ENCODE peak calls at places on chromosomes 7 and 10, in four cellular contexts. U, A, B and D are unnamed samples.

GRCh38 chr7:137940656-137941518 is 61.0 kb downstream of the CREB3L2 start:
- DNase-seq in U (peak; percentile 42), A (peak; percentile 60), B (peak; percentile 67), D (no peak)

GRCh38 chr7:8511810-8512209 is 78.4 kb downstream of the NXPH1 start:
- DNase-seq in U (no peak), A (no peak), B (no peak), D (no peak)

GRCh38 chr10:71865561-71866041 is 14.6 kb upstream of the PSAP start:
- DNase-seq in U (no peak), A (no peak), B (peak; percentile 37), D (no peak)

GRCh38 chr7:69722836-69723235 is 124.6 kb downstream of the AUTS2 start:
- DNase-seq in U (no peak), A (no peak), B (no peak), D (no peak)

GRCh38 chr7:105996860-105997737 is 34.0 kb downstream of the CDHR3 start:
- DNase-seq in U (no peak), A (peak; percentile 76), B (no peak), D (no peak)

GRCh38 chr7:4825081-4825480 is 36.7 kb downstream of the PAPOLB start:
- DNase-seq in U (no peak), A (no peak), B (peak; percentile 26), D (no peak)

GRCh38 chr7:80883188-80884025 is 35.4 kb downstream of the SEMA3C start:
- DNase-seq in U (no peak), A (no peak), B (no peak), D (no peak)

GRCh38 chr10:48609441-48609840 is 4.6 kb upstream of the ARHGAP22 start:
- DNase-seq in U (no peak), A (peak; percentile 18), B (no peak), D (peak; percentile 37)

GRCh38 chr7:131687296-131687695 is 130.9 kb upstream of the PODXL start:
- DNase-seq in U (no peak), A (no peak), B (no peak), D (no peak)

GRCh38 chr7:131338173-131338572 is 10.5 kb downstream of the MKLN1 start:
- DNase-seq in U (no peak), A (no peak), B (no peak), D (no peak)

GRCh38 chr10:17029581-17030271 is 99.9 kb downstream of the CUBN start:
- DNase-seq in U (peak; percentile 40), A (peak; percentile 55), B (no peak), D (no peak)

GRCh38 chr7:29806793-29807178 is 478 bp downstream of the WIPF3 start:
- DNase-seq in U (no peak), A (no peak), B (no peak), D (no peak)

GRCh38 chr7:29805031-29805430 is 1.3 kb upstream of the WIPF3 start:
- DNase-seq in U (no peak), A (no peak), B (no peak), D (no peak)

GRCh38 chr7:29807179-29807841 is 1.0 kb downstream of the WIPF3 start:
- DNase-seq in U (peak; percentile 58), A (peak; percentile 67), B (no peak), D (no peak)

GRCh38 chr7:29808075-29808786 is 1.9 kb downstream of the WIPF3 start:
- DNase-seq in U (no peak), A (no peak), B (no peak), D (no peak)

GRCh38 chr7:29806131-29806792 is at the start of gene WIPF3:
- DNase-seq in U (peak; percentile 69), A (peak; percentile 57), B (peak; percentile 66), D (no peak)
- TF ChIP-seq POLR2A in U (no peak), A (peak; percentile 39), B (no peak), D (no peak)

DNA sequence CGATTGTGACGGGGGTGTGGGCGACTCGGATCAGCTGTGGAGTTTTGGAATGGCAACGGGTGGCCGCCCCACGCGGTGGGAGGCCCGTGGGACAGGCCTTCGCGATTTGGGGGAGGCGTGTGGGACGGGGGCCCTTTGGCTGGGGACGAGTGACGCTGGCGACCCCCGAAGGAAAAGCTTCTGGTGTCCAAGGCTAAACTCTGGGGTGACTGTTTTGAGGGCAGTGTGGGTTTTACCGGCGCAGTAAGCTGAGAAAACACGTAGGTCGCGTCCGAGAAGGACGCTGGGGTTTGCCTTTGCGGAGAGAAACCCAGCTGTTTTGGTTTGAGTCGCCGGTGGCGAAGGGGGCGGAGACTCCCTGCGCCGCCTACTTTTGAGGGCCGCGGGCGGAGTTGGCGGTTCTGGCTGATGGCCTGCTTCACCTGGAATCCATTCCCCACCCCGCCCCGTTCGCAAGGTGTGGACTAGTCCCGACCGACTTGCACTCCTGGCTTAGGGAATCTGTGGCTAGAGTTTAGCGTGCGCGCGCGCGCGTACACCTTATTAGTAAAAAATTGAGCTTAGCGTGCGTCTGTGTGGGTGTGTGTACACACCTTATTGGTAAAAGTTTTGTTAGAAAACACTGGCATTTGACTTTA is 606 bp downstream of the TAX1BP1 start:
- DNase-seq in U (peak; percentile 98), A (peak; percentile 97), B (peak; percentile 97), D (peak; percentile 98)
- TF ChIP-seq POLR2A in U (peak; percentile 87), A (peak; percentile 6), B (peak; percentile 76), D (no peak)

GRCh38 chr10:51585742-51586141 is 113.7 kb downstream of the CSTF2T start:
- DNase-seq in U (no peak), A (no peak), B (no peak), D (no peak)
- TF ChIP-seq POLR2A in U (no peak), A (no peak), B (no peak), D (no peak)

GRCh38 chr7:24981544-24981951 is 1.6 kb upstream of the OSBPL3 start:
- DNase-seq in U (peak; percentile 61), A (peak; percentile 50), B (peak; percentile 69), D (no peak)

GRCh38 chr7:24980695-24981543 is 941 bp upstream of the OSBPL3 start:
- DNase-seq in U (peak; percentile 37), A (no peak), B (peak; percentile 62), D (no peak)

GRCh38 chr7:24978837-24979469 is 1.0 kb downstream of the OSBPL3 start:
- DNase-seq in U (no peak), A (peak; percentile 45), B (peak; percentile 55), D (no peak)

GRCh38 chr7:24979863-24980694 is at the start of gene OSBPL3:
- DNase-seq in U (peak; percentile 95), A (peak; percentile 96), B (peak; percentile 98), D (peak; percentile 98)

DNA sequence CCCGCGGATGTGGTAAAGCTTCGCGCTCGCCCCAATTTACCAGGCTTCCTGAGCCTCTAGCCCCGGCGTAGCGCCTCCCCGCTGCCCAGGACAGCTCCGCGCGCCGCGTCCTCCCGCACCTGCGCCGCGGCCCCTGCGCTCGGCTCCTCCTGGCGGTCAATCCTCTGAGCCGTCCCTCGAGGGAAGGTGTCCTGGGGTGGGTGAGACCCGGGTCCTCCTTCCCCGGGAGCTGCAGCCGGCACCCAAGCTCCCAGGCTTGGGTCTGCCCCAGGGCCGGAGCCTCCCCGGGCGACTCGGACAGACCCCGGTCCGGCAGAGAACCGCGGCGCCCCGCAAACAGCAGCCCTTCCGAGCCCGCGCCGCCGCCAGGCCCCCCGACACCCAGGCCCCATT is 512 bp downstream of the OSBPL3 start:
- DNase-seq in U (peak; percentile 79), A (peak; percentile 54), B (peak; percentile 80), D (no peak)
- TF ChIP-seq POLR2A in U (no peak), A (no peak), B (no peak), D (no peak)

GRCh38 chr7:101814081-101814995 is 3.1 kb upstream of the CUX1 start:
- DNase-seq in U (peak; percentile 79), A (peak; percentile 64), B (peak; percentile 82), D (no peak)

GRCh38 chr7:101816499-101817030 is 861 bp upstream of the CUX1 start:
- DNase-seq in U (peak; percentile 68), A (peak; percentile 70), B (peak; percentile 72), D (no peak)

GRCh38 chr7:101814996-101815825 is 2.2 kb upstream of the CUX1 start:
- DNase-seq in U (peak; percentile 72), A (peak; percentile 73), B (peak; percentile 67), D (no peak)

GRCh38 chr7:101817031-101817929 is at the start of gene CUX1:
- DNase-seq in U (peak; percentile 61), A (peak; percentile 83), B (peak; percentile 70), D (no peak)

GRCh38 chr7:101815826-101816488 is 1.5 kb upstream of the CUX1 start:
- DNase-seq in U (peak; percentile 82), A (peak; percentile 76), B (peak; percentile 84), D (no peak)
- TF ChIP-seq POLR2A in U (peak; percentile 38), A (peak; percentile 39), B (no peak), D (no peak)

GRCh38 chr10:103193820-103194529 is 903 bp upstream of the NT5C2 start:
- DNase-seq in U (peak; percentile 41), A (no peak), B (no peak), D (no peak)

GRCh38 chr10:103198648-103199047 is 5.6 kb upstream of the NT5C2 start:
- DNase-seq in U (no peak), A (no peak), B (no peak), D (no peak)

GRCh38 chr10:103199498-103199897 is 6.4 kb upstream of the NT5C2 start:
- DNase-seq in U (no peak), A (no peak), B (no peak), D (no peak)

GRCh38 chr10:103197891-103198290 is 4.8 kb upstream of the NT5C2 start:
- DNase-seq in U (no peak), A (no peak), B (no peak), D (no peak)

GRCh38 chr10:103197177-103197576 is 4.1 kb upstream of the NT5C2 start:
- DNase-seq in U (peak; percentile 57), A (peak; percentile 68), B (no peak), D (no peak)
- TF ChIP-seq POLR2A in U (peak; percentile 30), A (peak; percentile 64), B (no peak), D (no peak)

GRCh38 chr7:155808551-155809331 is 3.5 kb downstream of the SHH start:
- DNase-seq in U (peak; percentile 32), A (peak; percentile 86), B (peak; percentile 77), D (no peak)
- TF ChIP-seq POLR2A in U (no peak), A (peak; percentile 93), B (peak; percentile 37), D (no peak)

DNA sequence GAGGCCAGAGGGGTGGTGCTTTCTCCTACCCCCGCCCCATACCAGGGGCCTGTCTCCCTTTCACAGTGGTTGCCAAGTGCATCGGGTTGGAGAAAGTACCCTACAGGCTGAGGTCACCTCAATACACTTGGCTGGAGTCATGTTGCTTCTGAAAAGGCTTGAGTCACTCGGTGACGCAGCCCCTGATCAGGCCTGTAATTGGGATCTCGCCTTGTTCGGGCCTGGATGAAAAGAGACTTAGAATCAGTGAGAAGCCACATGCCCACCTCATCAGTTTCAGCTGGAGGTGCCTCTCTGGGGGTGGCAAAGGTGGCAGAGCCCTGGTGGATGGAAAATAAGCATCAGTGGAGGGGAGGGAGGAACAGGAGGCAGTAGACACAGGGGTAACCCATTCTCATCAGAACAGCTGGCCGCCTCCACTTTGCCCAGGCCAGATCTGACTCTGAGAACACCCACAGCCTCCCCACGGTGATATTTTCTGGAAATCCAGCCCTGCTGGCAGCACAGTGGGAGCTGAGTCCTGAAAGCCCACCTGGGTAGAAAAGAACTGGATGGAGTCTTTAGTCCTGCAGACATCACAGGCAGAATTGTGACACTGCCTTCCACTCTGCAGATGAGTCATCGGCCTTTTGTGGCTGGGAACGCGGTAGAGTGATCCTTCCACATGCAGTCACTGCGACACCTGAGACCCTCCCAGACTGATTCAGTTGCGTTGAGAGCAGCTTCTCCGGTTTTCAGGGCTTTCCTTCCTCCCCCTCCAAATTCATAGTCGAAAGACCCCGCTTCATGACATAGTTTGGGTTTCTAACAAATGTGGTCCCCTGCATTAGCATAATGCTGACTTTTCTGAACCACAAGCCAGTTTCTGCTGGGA is 108.0 kb downstream of the GRK5 start:
- DNase-seq in U (no peak), A (no peak), B (no peak), D (no peak)
- TF ChIP-seq POLR2A in U (no peak), A (no peak), B (no peak), D (no peak)